ENCODE peak calls at places on chromosome 21, in six cellular contexts. S is pancreas, U is body of pancreas, M is HL-60, A is endothelial cell, T is MM.1S. O is an unnamed sample.
A peak's percentile ranks its signal among the peaks of the same experiment; 100 is the strongest.

GRCh38 chr21:26845066-26845749 is at the start of gene ADAMTS1:
- DNase-seq in S (peak; percentile 89), U (peak; percentile 84), M (no peak), A (peak; percentile 88), T (peak; percentile 45), O (peak; percentile 71)

GRCh38 chr21:25842925-25843324 is 108.2 kb downstream of the GABPA start:
- DNase-seq in S (no peak), U (no peak), M (no peak), A (no peak), T (no peak), O (no peak)

GRCh38 chr21:34074283-34075098 is 1.1 kb downstream of the MRPS6 start:
- DNase-seq in S (peak; percentile 32), U (no peak), M (peak; percentile 16), A (peak; percentile 21), T (no peak), O (no peak)

GRCh38 chr21:41444703-41445464 is 18.8 kb downstream of the MX1 start:
- DNase-seq in S (no peak), U (no peak), M (no peak), A (no peak), T (no peak), O (no peak)

GRCh38 chr21:37245151-37245550 is 22.0 kb downstream of the VPS26C start:
- DNase-seq in S (no peak), U (no peak), M (no peak), A (no peak), T (no peak), O (no peak)

GRCh38 chr21:41112740-41113692 is 54.9 kb upstream of the BACE2 start:
- DNase-seq in S (no peak), U (no peak), M (no peak), A (no peak), T (peak; percentile 52), O (no peak)

GRCh38 chr21:17711896-17712295 is 99.2 kb upstream of the BTG3 start:
- DNase-seq in S (no peak), U (no peak), M (peak; percentile 10), A (no peak), T (no peak), O (no peak)

GRCh38 chr21:36698160-36699025 is 522 bp upstream of the SIM2 start:
- DNase-seq in S (no peak), U (no peak), M (no peak), A (peak; percentile 55), T (no peak), O (peak; percentile 71)

GRCh38 chr21:37074195-37074510 is 1.1 kb downstream of the TTC3 start:
- DNase-seq in S (no peak), U (no peak), M (no peak), A (no peak), T (no peak), O (no peak)

GRCh38 chr21:42351626-42352432 is 1.0 kb upstream of the TFF2 start:
- DNase-seq in S (peak; percentile 5), U (no peak), M (no peak), A (no peak), T (no peak), O (no peak)

GRCh38 chr21:26977741-26978140 is 10.9 kb upstream of the ADAMTS5 start:
- DNase-seq in S (no peak), U (no peak), M (no peak), A (no peak), T (no peak), O (no peak)

GRCh38 chr21:42337830-42338729 is 12.7 kb downstream of the TFF2 start:
- DNase-seq in S (peak; percentile 67), U (peak; percentile 68), M (peak; percentile 11), A (peak; percentile 70), T (peak; percentile 51), O (peak; percentile 76)

GRCh38 chr21:17476006-17476405 is 36.8 kb upstream of the CXADR start:
- DNase-seq in S (peak; percentile 78), U (peak; percentile 68), M (no peak), A (no peak), T (peak; percentile 19), O (no peak)

GRCh38 chr21:31103571-31104265 is 65.4 kb upstream of the KRTAP19-8 start:
- DNase-seq in S (no peak), U (no peak), M (no peak), A (no peak), T (no peak), O (no peak)

GRCh38 chr21:25700741-25701140 is 34.0 kb downstream of the ATP5PF start:
- DNase-seq in S (no peak), U (no peak), M (no peak), A (no peak), T (peak; percentile 33), O (no peak)

GRCh38 chr21:15063081-15063820 is 1.5 kb downstream of the NRIP1 start:
- DNase-seq in S (peak; percentile 29), U (no peak), M (no peak), A (no peak), T (peak; percentile 4), O (no peak)

GRCh38 chr21:41839387-41840000 is 39.6 kb downstream of the PRDM15 start:
- DNase-seq in S (no peak), U (no peak), M (no peak), A (no peak), T (no peak), O (no peak)

GRCh38 chr21:42652527-42653491 is 612 bp upstream of the PDE9A start:
- DNase-seq in S (peak; percentile 66), U (peak; percentile 64), M (no peak), A (peak; percentile 86), T (no peak), O (peak; percentile 74)

GRCh38 chr21:28746166-28746565 is 246.5 kb downstream of the LTN1 start:
- DNase-seq in S (no peak), U (no peak), M (no peak), A (no peak), T (no peak), O (no peak)
- TF ChIP-seq CTCF in S (no peak), U (no peak), M (no peak), A (no peak), T (no peak), O (no peak)

GRCh38 chr21:39183272-39184049 is at the start of gene PSMG1:
- DNase-seq in S (peak; percentile 93), U (peak; percentile 96), M (peak; percentile 94), A (peak; percentile 94), T (peak; percentile 100), O (peak; percentile 93)
- TF ChIP-seq CTCF in S (no peak), U (peak; percentile 16), M (no peak), A (no peak), T (no peak), O (no peak)

GRCh38 chr21:46402421-46402820 is 56.3 kb upstream of the DIP2A start:
- DNase-seq in S (no peak), U (no peak), M (no peak), A (no peak), T (no peak), O (no peak)
- TF ChIP-seq CTCF in S (no peak), U (no peak), M (no peak), A (no peak), T (no peak), O (no peak)

GRCh38 chr21:46100426-46100825 is 2.5 kb downstream of the COL6A2 start:
- DNase-seq in S (peak; percentile 5), U (no peak), M (no peak), A (no peak), T (no peak), O (no peak)

GRCh38 chr21:46097826-46098286 is at the start of gene COL6A2:
- DNase-seq in S (no peak), U (peak; percentile 28), M (no peak), A (peak; percentile 76), T (no peak), O (peak; percentile 32)

GRCh38 chr21:46100020-46100419 is 2.1 kb downstream of the COL6A2 start:
- DNase-seq in S (peak; percentile 6), U (no peak), M (no peak), A (no peak), T (no peak), O (no peak)

GRCh38 chr21:46098303-46099141 is 610 bp downstream of the COL6A2 start:
- DNase-seq in S (no peak), U (peak; percentile 13), M (no peak), A (peak; percentile 31), T (no peak), O (no peak)

GRCh38 chr21:46099476-46099875 is 1.6 kb downstream of the COL6A2 start:
- DNase-seq in S (peak; percentile 10), U (peak; percentile 10), M (no peak), A (peak; percentile 19), T (no peak), O (no peak)
- TF ChIP-seq CTCF in S (no peak), U (no peak), M (no peak), A (no peak), T (no peak), O (no peak)

GRCh38 chr21:20110368-20110767 is 887.8 kb upstream of the NCAM2 start:
- DNase-seq in S (no peak), U (no peak), M (no peak), A (no peak), T (no peak), O (no peak)
- TF ChIP-seq CTCF in S (no peak), U (no peak), M (no peak), A (no peak), T (no peak), O (no peak)

GRCh38 chr21:19566975-19567374 is 1163.4 kb upstream of the TMPRSS15 start:
- DNase-seq in S (no peak), U (no peak), M (no peak), A (no peak), T (no peak), O (no peak)

GRCh38 chr21:19565587-19565986 is 1162.0 kb upstream of the TMPRSS15 start:
- DNase-seq in S (no peak), U (no peak), M (no peak), A (no peak), T (no peak), O (no peak)
- TF ChIP-seq CTCF in S (no peak), U (peak; percentile 43), M (no peak), A (no peak), T (no peak), O (no peak)

DNA sequence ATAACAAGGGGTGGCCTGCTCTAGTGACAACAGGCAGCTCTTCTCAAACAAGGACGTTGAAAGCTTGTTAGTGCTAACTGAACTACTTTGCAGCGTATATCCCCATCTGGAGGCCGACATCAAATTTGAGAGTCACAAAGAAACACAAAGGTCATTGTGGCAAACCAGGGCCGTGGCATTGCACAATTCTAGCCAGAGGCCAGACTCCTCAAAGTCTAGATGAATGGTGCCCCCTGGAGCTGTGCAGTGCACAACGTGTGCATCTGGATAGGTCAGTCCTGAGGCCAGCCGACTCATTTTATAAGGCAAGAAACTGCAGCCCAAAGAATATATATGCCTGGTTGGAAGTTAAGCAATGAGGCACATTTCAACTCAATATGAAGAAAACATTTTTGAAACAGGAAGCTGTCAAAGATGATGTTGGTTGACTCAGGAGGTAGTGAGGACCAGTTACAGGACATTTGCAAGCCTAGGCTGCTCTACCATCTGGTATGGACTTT is 459.3 kb upstream of the RUNX1 start:
- DNase-seq in S (peak; percentile 53), U (peak; percentile 20), M (peak; percentile 96), A (peak; percentile 63), T (no peak), O (peak; percentile 68)
- TF ChIP-seq CTCF in S (no peak), U (no peak), M (no peak), A (no peak), T (no peak), O (peak; percentile 25)

O was measured in Calu3.